ENCODE peak calls at places on chromosomes 11 and 22, in seven cellular contexts. One of them, this sample, is unnamed.

GRCh38 chr11:2186669-2187266 is 15.2 kb upstream of the TH start:
- DNase-seq in MCF 10A: peak
- DNase-seq in central memory CD4-positive, alpha-beta T cell: peak
- DNase-seq in GM23338: peak
- DNase-seq in heart right ventricle: no peak
- DNase-seq in T47D: peak
- DNase-seq in Caco-2: peak
- DNase-seq in this sample: no peak

GRCh38 chr11:104570088-104570701 is 328.1 kb downstream of the CASP12 start:
- DNase-seq in Caco-2: peak
- DNase-seq in MCF 10A: peak
- DNase-seq in T47D: no peak
- DNase-seq in heart right ventricle: no peak
- DNase-seq in central memory CD4-positive, alpha-beta T cell: no peak
- DNase-seq in GM23338: no peak
- DNase-seq in this sample: peak

GRCh38 chr22:19070397-19071169 is 51.6 kb downstream of the DGCR2 start:
- DNase-seq in MCF 10A: no peak
- DNase-seq in GM23338: no peak
- DNase-seq in Caco-2: no peak
- DNase-seq in heart right ventricle: no peak
- DNase-seq in T47D: no peak
- DNase-seq in central memory CD4-positive, alpha-beta T cell: no peak
- DNase-seq in this sample: no peak

GRCh38 chr22:40216041-40216756 is 38.5 kb downstream of the TNRC6B start:
- DNase-seq in MCF 10A: no peak
- DNase-seq in heart right ventricle: no peak
- DNase-seq in GM23338: no peak
- DNase-seq in T47D: no peak
- DNase-seq in central memory CD4-positive, alpha-beta T cell: peak
- DNase-seq in Caco-2: no peak
- DNase-seq in this sample: no peak

GRCh38 chr11:86034710-86035109 is 34.2 kb downstream of the PICALM start:
- DNase-seq in MCF 10A: no peak
- DNase-seq in Caco-2: no peak
- DNase-seq in GM23338: no peak
- DNase-seq in T47D: no peak
- DNase-seq in central memory CD4-positive, alpha-beta T cell: no peak
- DNase-seq in heart right ventricle: no peak
- DNase-seq in this sample: no peak

GRCh38 chr22:18955696-18956095 is 19.6 kb upstream of the PRODH start:
- DNase-seq in central memory CD4-positive, alpha-beta T cell: no peak
- DNase-seq in GM23338: no peak
- DNase-seq in heart right ventricle: no peak
- DNase-seq in MCF 10A: no peak
- DNase-seq in T47D: no peak
- DNase-seq in Caco-2: no peak
- DNase-seq in this sample: no peak

GRCh38 chr11:71255323-71255722 is 2.9 kb upstream of the SHANK2 start:
- DNase-seq in MCF 10A: no peak
- DNase-seq in central memory CD4-positive, alpha-beta T cell: no peak
- DNase-seq in Caco-2: peak
- DNase-seq in GM23338: peak
- DNase-seq in heart right ventricle: no peak
- DNase-seq in T47D: peak
- DNase-seq in this sample: no peak

GRCh38 chr11:101435406-101435805 is 148.4 kb downstream of the TRPC6 start:
- DNase-seq in T47D: peak
- DNase-seq in central memory CD4-positive, alpha-beta T cell: no peak
- DNase-seq in MCF 10A: no peak
- DNase-seq in heart right ventricle: no peak
- DNase-seq in GM23338: no peak
- DNase-seq in Caco-2: no peak
- DNase-seq in this sample: no peak

GRCh38 chr11:64164392-64165312 is 1.3 kb downstream of the MACROD1 start:
- DNase-seq in GM23338: peak
- DNase-seq in central memory CD4-positive, alpha-beta T cell: no peak
- DNase-seq in Caco-2: no peak
- DNase-seq in heart right ventricle: no peak
- DNase-seq in T47D: peak
- DNase-seq in MCF 10A: peak
- DNase-seq in this sample: no peak

GRCh38 chr11:126029237-126029636 is 33.4 kb downstream of the CDON start:
- DNase-seq in heart right ventricle: no peak
- DNase-seq in central memory CD4-positive, alpha-beta T cell: no peak
- DNase-seq in T47D: no peak
- DNase-seq in Caco-2: no peak
- DNase-seq in GM23338: no peak
- DNase-seq in MCF 10A: no peak
- DNase-seq in this sample: no peak

This sample was measured in HT1080.